ENCODE peak calls at places on chromosomes 12 and 14, in five cellular contexts. C, F, G, U and A are unnamed samples.

GRCh38 chr12:99131761-99132199 is 486.7 kb downstream of the APAF1 start:
- DNase-seq in C (no peak), F (no peak), G (no peak), U (peak), A (no peak)

GRCh38 chr12:42759622-42760273 is 170.2 kb upstream of the PRICKLE1 start:
- DNase-seq in C (no peak), F (no peak), G (peak), U (no peak), A (peak)

GRCh38 chr12:77928078-77928477 is 97.4 kb downstream of the NAV3 start:
- DNase-seq in C (no peak), F (no peak), G (no peak), U (no peak), A (no peak)

GRCh38 chr12:84922721-84923120 is 10.1 kb upstream of the SLC6A15 start:
- DNase-seq in C (no peak), F (no peak), G (peak), U (no peak), A (no peak)

GRCh38 chr14:73457935-73458218 is 469 bp downstream of the NUMB start:
- DNase-seq in C (peak), F (no peak), G (no peak), U (no peak), A (no peak)

GRCh38 chr12:125988545-125988944 is 923.3 kb downstream of the AACS start:
- DNase-seq in C (no peak), F (no peak), G (no peak), U (no peak), A (no peak)

GRCh38 chr14:91806716-91807115 is 60.6 kb downstream of the TC2N start:
- DNase-seq in C (no peak), F (no peak), G (no peak), U (no peak), A (no peak)

GRCh38 chr12:116803018-116803736 is 65.1 kb downstream of the RNFT2 start:
- DNase-seq in C (no peak), F (no peak), G (no peak), U (no peak), A (no peak)

GRCh38 chr12:103623716-103624115 is 36.6 kb downstream of the STAB2 start:
- DNase-seq in C (no peak), F (no peak), G (no peak), U (no peak), A (no peak)

GRCh38 chr14:68089146-68089715 is 269.7 kb downstream of the RAD51B start:
- DNase-seq in C (no peak), F (no peak), G (peak), U (peak), A (no peak)

GRCh38 chr12:113244015-113244983 is 23.0 kb downstream of the TPCN1 start:
- DNase-seq in C (peak), F (no peak), G (no peak), U (peak), A (no peak)

GRCh38 chr12:132317233-132317938 is 12.0 kb downstream of the GALNT9 start:
- DNase-seq in C (no peak), F (no peak), G (no peak), U (no peak), A (no peak)

GRCh38 chr12:103677341-103677740 is 90.3 kb downstream of the STAB2 start:
- DNase-seq in C (peak), F (no peak), G (no peak), U (no peak), A (no peak)

GRCh38 chr14:53183611-53184010 is 30.5 kb upstream of the DDHD1 start:
- DNase-seq in C (no peak), F (no peak), G (peak), U (peak), A (no peak)

GRCh38 chr14:94775082-94775874 is 5.4 kb upstream of the GSC start:
- DNase-seq in C (no peak), F (no peak), G (no peak), U (no peak), A (no peak)

GRCh38 chr12:121085113-121085841 is 46.2 kb upstream of the OASL start:
- DNase-seq in C (no peak), F (no peak), G (no peak), U (no peak), A (no peak)

GRCh38 chr12:9751204-9752144 is 9.2 kb downstream of the CD69 start:
- DNase-seq in C (no peak), F (no peak), G (peak), U (peak), A (no peak)

GRCh38 chr12:26046203-26046602 is 78.6 kb downstream of the BHLHE41 start:
- DNase-seq in C (no peak), F (no peak), G (no peak), U (peak), A (no peak)

GRCh38 chr12:108620236-108620879 is 13.3 kb downstream of the SELPLG start:
- DNase-seq in C (no peak), F (no peak), G (peak), U (no peak), A (peak)

GRCh38 chr12:115267891-115268290 is 583.9 kb upstream of the TBX3 start:
- DNase-seq in C (no peak), F (no peak), G (peak), U (no peak), A (no peak)

GRCh38 chr12:62886796-62887195 is 48.2 kb downstream of the PPM1H start:
- DNase-seq in C (no peak), F (no peak), G (no peak), U (no peak), A (no peak)

GRCh38 chr12:25788707-25789106 is 169.8 kb upstream of the RASSF8 start:
- DNase-seq in C (no peak), F (no peak), G (peak), U (no peak), A (no peak)

GRCh38 chr14:69247691-69248440 is 12.1 kb upstream of the GALNT16 start:
- DNase-seq in C (no peak), F (no peak), G (peak), U (no peak), A (peak)

GRCh38 chr12:53065975-53066593 is 13.1 kb downstream of the SPRYD3 start:
- DNase-seq in C (peak), F (no peak), G (peak), U (peak), A (no peak)

GRCh38 chr12:53123578-53124351 is 20.5 kb downstream of the SOAT2 start:
- DNase-seq in C (no peak), F (no peak), G (peak), U (no peak), A (no peak)

GRCh38 chr12:62543324-62543723 is 76.7 kb downstream of the MON2 start:
- DNase-seq in C (no peak), F (no peak), G (no peak), U (no peak), A (no peak)

GRCh38 chr14:92740440-92740839 is 8.0 kb downstream of the LGMN start:
- DNase-seq in C (no peak), F (no peak), G (no peak), U (no peak), A (no peak)